ENCODE peak calls at places on chromosome 1, in four cellular contexts. I is tibial nerve, H is uterus, F is NB4. D is an unnamed sample.

GRCh38 chr1:109503935-109504334 is 5.6 kb downstream of the AMIGO1 start:
- DNase-seq in I (no peak), H (no peak), F (no peak), D (no peak)

GRCh38 chr1:177969825-177970371 is at the start of gene SEC16B:
- DNase-seq in I (no peak), H (no peak), F (no peak), D (no peak)

GRCh38 chr1:87410771-87411170 is 82.1 kb downstream of the LMO4 start:
- DNase-seq in I (no peak), H (no peak), F (no peak), D (no peak)

GRCh38 chr1:30471307-30471706 is 252.1 kb downstream of the MATN1 start:
- DNase-seq in I (no peak), H (no peak), F (no peak), D (no peak)

GRCh38 chr1:192485692-192486436 is 89.7 kb upstream of the RGS1 start:
- DNase-seq in I (peak; percentile 97), H (peak; percentile 75), F (no peak), D (no peak)

GRCh38 chr1:198150369-198150768 is 6.4 kb upstream of the NEK7 start:
- DNase-seq in I (no peak), H (no peak), F (no peak), D (no peak)

GRCh38 chr1:8293141-8293540 is 24.8 kb upstream of the SLC45A1 start:
- DNase-seq in I (no peak), H (peak; percentile 35), F (no peak), D (no peak)

GRCh38 chr1:34532113-34532512 is 222.7 kb upstream of the GJB5 start:
- DNase-seq in I (no peak), H (no peak), F (no peak), D (no peak)

GRCh38 chr1:8373547-8374270 is 55.8 kb downstream of the SLC45A1 start:
- DNase-seq in I (peak; percentile 81), H (peak; percentile 74), F (no peak), D (no peak)

GRCh38 chr1:245797592-245798366 is 643.0 kb downstream of the KIF26B start:
- DNase-seq in I (no peak), H (no peak), F (peak; percentile 47), D (peak; percentile 10)

GRCh38 chr1:107895403-107896181 is 69.4 kb downstream of the VAV3 start:
- DNase-seq in I (no peak), H (no peak), F (peak; percentile 25), D (no peak)

GRCh38 chr1:223500560-223501425 is 107.6 kb downstream of the CCDC185 start:
- DNase-seq in I (no peak), H (peak; percentile 16), F (no peak), D (peak; percentile 84)

GRCh38 chr1:181033128-181033798 is 520 bp upstream of the MR1 start:
- DNase-seq in I (peak; percentile 57), H (no peak), F (peak; percentile 82), D (no peak)

GRCh38 chr1:230746617-230747016 is 571 bp upstream of the CAPN9 start:
- DNase-seq in I (no peak), H (no peak), F (no peak), D (no peak)

GRCh38 chr1:35558374-35559316 is 1.0 kb downstream of the NCDN start:
- DNase-seq in I (no peak), H (no peak), F (peak; percentile 55), D (no peak)

GRCh38 chr1:11873954-11874562 is 15.3 kb upstream of the NPPB start:
- DNase-seq in I (no peak), H (peak; percentile 27), F (no peak), D (no peak)

GRCh38 chr1:42282867-42283583 is 52.0 kb downstream of the FOXJ3 start:
- DNase-seq in I (no peak), H (no peak), F (peak; percentile 51), D (no peak)

GRCh38 chr1:183622884-183623785 is 12.4 kb downstream of the ARPC5 start:
- DNase-seq in I (peak; percentile 58), H (no peak), F (peak; percentile 78), D (peak; percentile 36)

GRCh38 chr1:7608628-7609295 is 162.3 kb upstream of the VAMP3 start:
- DNase-seq in I (no peak), H (no peak), F (peak; percentile 69), D (no peak)

GRCh38 chr1:161987872-161988271 is 35.8 kb downstream of the OLFML2B start:
- DNase-seq in I (no peak), H (no peak), F (no peak), D (no peak)

GRCh38 chr1:78464449-78464891 is 26.3 kb upstream of the PTGFR start:
- DNase-seq in I (no peak), H (no peak), F (peak; percentile 35), D (no peak)

GRCh38 chr1:15128520-15129313 is 24.8 kb upstream of the TMEM51 start:
- DNase-seq in I (peak; percentile 79), H (peak; percentile 64), F (peak; percentile 65), D (peak; percentile 56)

GRCh38 chr1:78586572-78586971 is 33.7 kb upstream of the IFI44L start:
- DNase-seq in I (no peak), H (no peak), F (no peak), D (no peak)

GRCh38 chr1:204172404-204173049 is 6.4 kb upstream of the REN start:
- DNase-seq in I (no peak), H (no peak), F (no peak), D (no peak)

GRCh38 chr1:11648039-11648438 is 6.2 kb downstream of the FBXO2 start:
- DNase-seq in I (peak; percentile 28), H (no peak), F (no peak), D (no peak)

GRCh38 chr1:173411835-173412742 is 65.0 kb upstream of the PRDX6 start:
- DNase-seq in I (no peak), H (no peak), F (no peak), D (no peak)

GRCh38 chr1:92804721-92805169 is 19.8 kb upstream of the EVI5 start:
- DNase-seq in I (peak; percentile 33), H (peak; percentile 44), F (peak; percentile 8), D (peak; percentile 49)

GRCh38 chr1:51564124-51564523 is 45.1 kb upstream of the EPS15 start:
- DNase-seq in I (no peak), H (no peak), F (peak; percentile 23), D (no peak)

GRCh38 chr1:39272027-39272790 is 67.7 kb downstream of the MACF1 start:
- DNase-seq in I (no peak), H (no peak), F (no peak), D (no peak)

GRCh38 chr1:218344814-218345672 is at the start of gene TGFB2:
- DNase-seq in I (peak; percentile 64), H (peak; percentile 63), F (peak; percentile 58), D (no peak)

GRCh38 chr1:235426680-235427079 is 59.5 kb downstream of the TBCE start:
- DNase-seq in I (no peak), H (no peak), F (no peak), D (no peak)

GRCh38 chr1:235426143-235426542 is 58.9 kb downstream of the TBCE start:
- DNase-seq in I (no peak), H (no peak), F (no peak), D (no peak)

GRCh38 chr1:235423214-235423652 is 56.0 kb downstream of the TBCE start:
- DNase-seq in I (no peak), H (no peak), F (peak; percentile 67), D (no peak)

GRCh38 chr1:235424092-235424491 is 56.9 kb downstream of the TBCE start:
- DNase-seq in I (no peak), H (no peak), F (no peak), D (no peak)

DNA sequence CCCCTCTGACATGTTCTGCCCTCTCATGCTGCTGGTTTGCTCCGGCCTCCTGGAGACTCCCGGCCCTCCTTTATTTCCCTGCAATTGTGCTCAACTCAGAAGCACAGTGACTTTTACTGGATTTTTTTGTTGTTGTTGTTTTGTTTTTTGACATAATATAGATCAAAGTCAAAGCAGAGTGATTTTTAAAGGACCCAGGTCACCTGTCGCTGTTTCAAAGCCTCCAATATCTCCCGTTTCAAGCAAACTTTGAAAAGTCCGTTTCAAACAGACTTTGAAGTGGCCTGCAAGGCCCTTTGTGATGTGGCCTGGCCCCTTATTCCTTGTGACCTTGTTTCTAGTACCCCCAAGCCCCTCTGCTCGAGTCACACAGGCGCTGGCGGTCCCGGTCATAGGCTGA is 58.1 kb downstream of the TBCE start:
- DNase-seq in I (no peak), H (no peak), F (no peak), D (no peak)
- TF ChIP-seq POLR2A in I (no peak), H (no peak), F (no peak), D (no peak)

GRCh38 chr1:17587693-17588047 is 48.2 kb downstream of the ARHGEF10L start:
- DNase-seq in I (no peak), H (no peak), F (no peak), D (peak; percentile 49)
- TF ChIP-seq POLR2A in I (no peak), H (no peak), F (no peak), D (no peak)

DNA sequence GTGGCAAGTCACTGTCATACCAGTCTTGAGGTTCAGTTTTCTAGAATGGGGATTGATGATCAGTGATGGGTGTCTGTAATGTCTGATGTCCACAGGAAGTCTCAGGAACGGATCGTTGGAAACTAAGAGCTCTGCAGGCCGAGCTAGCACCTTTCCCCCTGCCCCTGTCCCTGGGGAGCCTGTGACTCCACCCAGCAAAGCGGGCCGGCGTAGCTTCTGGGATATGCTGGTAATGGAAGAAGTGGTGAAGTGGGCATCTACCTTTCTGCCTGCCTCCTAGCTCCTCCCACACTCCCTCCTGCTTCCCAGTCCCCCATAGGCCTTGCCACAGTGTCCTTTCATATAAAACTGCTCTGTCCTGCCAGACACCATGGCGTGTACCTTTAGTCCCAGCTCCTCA is 13.4 kb downstream of the HYI start:
- DNase-seq in I (no peak), H (peak; percentile 11), F (no peak), D (no peak)
- TF ChIP-seq POLR2A in I (no peak), H (no peak), F (no peak), D (no peak)

DNA sequence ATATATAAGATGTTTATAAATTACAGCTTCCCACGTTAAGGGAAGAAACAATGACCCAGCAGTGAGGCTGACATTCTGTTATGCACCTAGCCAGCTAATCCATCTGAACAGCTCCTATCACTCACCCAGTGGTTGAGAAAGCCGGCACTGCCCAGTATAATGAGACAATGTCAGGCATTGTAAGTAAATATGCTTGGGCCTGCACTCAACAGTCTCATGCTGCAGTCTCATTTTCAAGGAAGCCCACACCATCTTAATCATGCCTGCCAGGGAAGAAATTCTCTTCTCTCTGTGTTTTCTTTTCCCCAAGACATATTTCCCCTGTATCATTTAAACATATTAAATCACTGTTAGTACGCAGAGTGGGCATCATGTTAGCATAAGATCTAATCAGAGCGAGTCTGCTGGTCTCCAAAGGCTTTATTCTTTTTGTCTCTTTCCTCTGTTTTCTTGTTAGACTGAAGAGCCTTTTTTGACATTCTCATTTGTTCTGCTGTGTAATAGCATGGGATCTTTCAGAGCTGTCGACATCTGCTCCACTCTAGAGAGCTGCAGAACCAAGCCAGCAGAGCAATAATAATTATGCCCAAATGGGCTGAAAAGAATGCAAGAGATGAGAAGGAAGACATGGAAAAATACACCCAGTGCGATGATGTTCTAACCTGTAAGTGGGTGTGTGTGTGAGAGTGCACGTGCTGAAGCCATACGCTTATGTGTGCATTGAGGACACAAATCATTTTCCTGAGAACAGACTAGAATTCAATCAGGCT is 67.6 kb upstream of the SLC22A15 start:
- DNase-seq in I (no peak), H (no peak), F (no peak), D (no peak)
- TF ChIP-seq POLR2A in I (no peak), H (no peak), F (no peak), D (no peak)

GRCh38 chr1:225879521-225880209 is 2.5 kb downstream of the TMEM63A start:
- DNase-seq in I (no peak), H (no peak), F (no peak), D (no peak)
- TF ChIP-seq POLR2A in I (no peak), H (no peak), F (no peak), D (no peak)

GRCh38 chr1:1024421-1025415 is 4.8 kb downstream of the AGRN start:
- DNase-seq in I (no peak), H (no peak), F (no peak), D (peak; percentile 66)
- TF ChIP-seq POLR2A in I (no peak), H (no peak), F (no peak), D (no peak)

GRCh38 chr1:9544926-9545325 is 5.7 kb downstream of the SLC25A33 start:
- DNase-seq in I (no peak), H (no peak), F (no peak), D (no peak)
- TF ChIP-seq POLR2A in I (no peak), H (no peak), F (no peak), D (no peak)